ENCODE peak calls at places on chromosomes 2 and 18, in seven cellular contexts. M is OCI-LY7, T is GM10248, Z is GM12865, G is lower lobe of right lung, Q is transverse colon, P is WERI-Rb-1. J is an unnamed sample.

GRCh38 chr18:23207191-23207955 is 72.1 kb downstream of the CABLES1 start:
- DNase-seq in M (peak; percentile 54), T (no peak), Z (peak; percentile 45), G (no peak), Q (no peak), P (no peak), J (peak; percentile 5)

GRCh38 chr2:189013677-189014380 is 39.7 kb downstream of the COL3A1 start:
- DNase-seq in M (no peak), T (no peak), Z (no peak), G (no peak), Q (no peak), P (no peak), J (no peak)

GRCh38 chr2:84041494-84041893 is 417.6 kb downstream of the SUCLG1 start:
- DNase-seq in M (no peak), T (no peak), Z (no peak), G (no peak), Q (no peak), P (no peak), J (no peak)

GRCh38 chr2:222613715-222614331 is 42.1 kb downstream of the FARSB start:
- DNase-seq in M (peak; percentile 49), T (peak; percentile 65), Z (peak; percentile 57), G (no peak), Q (no peak), P (peak; percentile 16), J (peak; percentile 59)

GRCh38 chr2:33375054-33375453 is 101.4 kb upstream of the RASGRP3 start:
- DNase-seq in M (no peak), T (no peak), Z (no peak), G (no peak), Q (no peak), P (no peak), J (peak; percentile 59)

GRCh38 chr18:43031169-43031568 is 84.3 kb downstream of the RIT2 start:
- DNase-seq in M (no peak), T (no peak), Z (no peak), G (no peak), Q (no peak), P (no peak), J (no peak)

GRCh38 chr2:208363485-208363884 is 43.1 kb upstream of the PTH2R start:
- DNase-seq in M (no peak), T (no peak), Z (peak; percentile 21), G (no peak), Q (no peak), P (no peak), J (peak; percentile 34)

GRCh38 chr2:42879913-42880737 is 87.7 kb upstream of the HAAO start:
- DNase-seq in M (no peak), T (peak; percentile 4), Z (no peak), G (no peak), Q (no peak), P (no peak), J (no peak)

GRCh38 chr2:225040862-225041209 is 1.4 kb downstream of the DOCK10 start:
- DNase-seq in M (peak; percentile 55), T (peak; percentile 24), Z (peak; percentile 69), G (no peak), Q (peak; percentile 25), P (no peak), J (no peak)

GRCh38 chr18:21904856-21905255 is 164.3 kb downstream of the MIB1 start:
- DNase-seq in M (no peak), T (no peak), Z (no peak), G (no peak), Q (no peak), P (no peak), J (no peak)

GRCh38 chr2:60958800-60959199 is 58.7 kb upstream of the PEX13 start:
- DNase-seq in M (no peak), T (no peak), Z (no peak), G (no peak), Q (no peak), P (no peak), J (peak; percentile 91)

GRCh38 chr2:101329026-101329425 is 20.5 kb upstream of the RNF149 start:
- DNase-seq in M (no peak), T (no peak), Z (no peak), G (no peak), Q (no peak), P (no peak), J (no peak)

GRCh38 chr2:101330253-101330921 is 21.9 kb upstream of the RNF149 start:
- DNase-seq in M (no peak), T (no peak), Z (no peak), G (peak; percentile 68), Q (peak; percentile 68), P (no peak), J (no peak)

GRCh38 chr2:101331202-101331601 is 22.7 kb upstream of the RNF149 start:
- DNase-seq in M (no peak), T (no peak), Z (no peak), G (no peak), Q (no peak), P (no peak), J (no peak)

GRCh38 chr2:101328474-101329007 is 20.0 kb upstream of the RNF149 start:
- DNase-seq in M (peak; percentile 33), T (no peak), Z (peak; percentile 36), G (no peak), Q (peak; percentile 25), P (no peak), J (peak; percentile 16)

DNA sequence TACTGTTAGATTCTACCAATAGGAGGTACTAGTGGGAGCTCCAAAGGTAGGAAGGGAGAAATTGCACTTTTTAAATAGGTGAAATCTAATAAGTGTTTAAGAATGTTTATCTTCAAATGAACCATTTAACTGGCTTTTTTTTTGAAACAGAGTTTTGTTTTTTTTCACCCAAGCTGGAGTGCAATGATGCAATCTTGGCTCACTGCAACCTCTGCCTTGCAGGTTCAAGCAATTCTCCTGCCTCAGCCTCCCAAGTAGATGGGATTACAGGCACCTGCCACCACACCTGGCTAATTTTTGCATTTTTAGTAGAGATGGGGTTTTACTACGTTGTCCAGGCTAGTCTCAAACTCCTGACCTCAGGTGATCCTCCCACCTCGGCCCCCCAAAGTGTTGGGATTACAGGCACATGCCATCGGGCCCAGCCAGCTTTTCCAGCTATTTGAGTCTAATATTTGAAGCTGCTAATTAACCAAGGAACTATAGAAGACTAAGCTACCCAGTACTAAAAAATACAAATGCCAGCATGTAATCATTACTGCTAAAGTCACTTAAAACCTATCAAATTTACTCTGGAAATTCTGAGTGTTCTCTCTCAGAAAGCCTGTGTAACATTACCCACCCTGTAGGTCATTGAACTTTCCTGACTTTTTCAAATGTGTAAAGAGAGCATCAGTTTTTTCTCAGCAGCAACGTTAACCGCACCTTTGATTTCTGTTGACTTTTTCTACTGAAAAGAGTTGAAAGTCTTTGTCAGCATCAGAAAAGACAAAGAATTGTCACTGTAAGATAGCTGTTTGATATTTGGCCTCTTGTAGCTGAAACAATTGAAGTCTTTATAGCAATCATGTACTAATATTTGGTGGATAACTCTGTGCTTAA is 24.6 kb upstream of the RNF149 start:
- DNase-seq in M (no peak), T (no peak), Z (no peak), G (no peak), Q (no peak), P (no peak), J (no peak)
- TF ChIP-seq CTCF in M (no peak), T (no peak), Z (no peak), G (no peak), Q (no peak), P (no peak), J (no peak)

GRCh38 chr2:232761301-232761907 is 15.0 kb downstream of the KCNJ13 start:
- DNase-seq in M (peak; percentile 70), T (peak; percentile 34), Z (peak; percentile 53), G (no peak), Q (peak; percentile 23), P (peak; percentile 29), J (peak; percentile 54)
- TF ChIP-seq CTCF in M (peak; percentile 95), T (peak; percentile 46), Z (peak; percentile 52), G (peak; percentile 39), Q (peak; percentile 44), P (peak; percentile 38), J (peak; percentile 38)

GRCh38 chr18:400466-400865 is 100.0 kb downstream of the COLEC12 start:
- DNase-seq in M (no peak), T (no peak), Z (no peak), G (no peak), Q (peak; percentile 22), P (no peak), J (peak; percentile 87)

GRCh38 chr18:402129-402528 is 98.4 kb downstream of the COLEC12 start:
- DNase-seq in M (no peak), T (no peak), Z (no peak), G (no peak), Q (no peak), P (no peak), J (no peak)

GRCh38 chr18:407168-407567 is 93.3 kb downstream of the COLEC12 start:
- DNase-seq in M (no peak), T (no peak), Z (no peak), G (no peak), Q (no peak), P (no peak), J (no peak)

GRCh38 chr18:406677-407076 is 93.8 kb downstream of the COLEC12 start:
- DNase-seq in M (no peak), T (no peak), Z (no peak), G (no peak), Q (no peak), P (no peak), J (no peak)

GRCh38 chr18:404061-404460 is 96.4 kb downstream of the COLEC12 start:
- DNase-seq in M (no peak), T (no peak), Z (no peak), G (no peak), Q (no peak), P (no peak), J (no peak)
- TF ChIP-seq CTCF in M (no peak), T (no peak), Z (no peak), G (no peak), Q (no peak), P (no peak), J (no peak)

GRCh38 chr18:33556846-33557245 is 21.2 kb upstream of the ASXL3 start:
- DNase-seq in M (no peak), T (no peak), Z (no peak), G (no peak), Q (no peak), P (no peak), J (no peak)

GRCh38 chr18:33558529-33558928 is 19.5 kb upstream of the ASXL3 start:
- DNase-seq in M (no peak), T (no peak), Z (no peak), G (no peak), Q (no peak), P (no peak), J (no peak)

GRCh38 chr18:33557706-33558105 is 20.3 kb upstream of the ASXL3 start:
- DNase-seq in M (no peak), T (no peak), Z (no peak), G (no peak), Q (no peak), P (no peak), J (no peak)

GRCh38 chr18:33562741-33563140 is 15.3 kb upstream of the ASXL3 start:
- DNase-seq in M (no peak), T (no peak), Z (no peak), G (no peak), Q (no peak), P (no peak), J (no peak)

DNA sequence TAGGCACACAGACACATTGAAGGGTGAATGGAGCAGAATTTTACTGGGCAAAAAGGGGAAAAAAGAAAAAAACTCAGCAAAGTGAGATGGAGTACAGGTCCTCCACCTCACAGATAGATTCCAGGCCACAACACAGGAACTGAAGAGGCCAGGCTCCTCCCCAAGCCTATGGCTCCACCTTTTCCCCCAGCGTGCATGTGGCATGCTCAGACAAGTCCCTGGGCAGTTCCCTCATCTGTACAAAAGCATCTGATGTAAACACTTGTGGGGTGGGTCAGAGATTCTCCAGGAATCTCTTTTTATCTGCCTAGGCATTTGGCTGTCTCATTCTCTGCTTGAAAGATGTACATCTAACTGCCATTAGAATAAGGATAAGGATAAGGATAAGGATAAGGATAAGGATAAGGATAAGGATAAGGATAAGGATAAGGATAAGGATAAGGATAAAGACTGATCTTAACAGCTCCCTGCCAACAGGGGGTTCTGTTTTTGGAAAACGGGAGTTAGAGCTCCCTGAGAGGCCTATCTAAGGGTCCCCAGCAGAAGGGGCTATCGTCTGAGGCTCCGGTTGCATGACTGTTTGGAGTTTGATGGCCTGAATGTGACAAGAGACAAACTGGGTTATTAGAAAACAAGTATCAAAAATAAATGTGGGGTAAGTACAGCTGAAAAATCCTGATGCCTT is 17.2 kb upstream of the ASXL3 start:
- DNase-seq in M (no peak), T (no peak), Z (peak; percentile 47), G (no peak), Q (no peak), P (peak; percentile 71), J (peak; percentile 57)
- TF ChIP-seq CTCF in M (no peak), T (no peak), Z (no peak), G (no peak), Q (no peak), P (no peak), J (no peak)